ENCODE peak calls at places on chromosomes 5 and 9, in four cellular contexts. One of them, this sample, is unnamed.

GRCh38 chr9:111854799-111855198 is 41.8 kb upstream of the UGCG start:
- DNase-seq in RPMI7951: no peak
- DNase-seq in GM23248: peak; percentile 58
- DNase-seq in caudate nucleus: no peak
- DNase-seq in this sample: no peak

GRCh38 chr9:83167126-83167525 is 104.2 kb upstream of the RASEF start:
- DNase-seq in RPMI7951: no peak
- DNase-seq in caudate nucleus: no peak
- DNase-seq in GM23248: no peak
- DNase-seq in this sample: no peak

GRCh38 chr5:78221964-78222451 is 72.5 kb downstream of the AP3B1 start:
- DNase-seq in GM23248: peak; percentile 15
- DNase-seq in caudate nucleus: no peak
- DNase-seq in RPMI7951: peak; percentile 0
- DNase-seq in this sample: no peak

GRCh38 chr5:116532762-116533525 is 41.7 kb downstream of the SEMA6A start:
- DNase-seq in RPMI7951: no peak
- DNase-seq in caudate nucleus: no peak
- DNase-seq in GM23248: no peak
- DNase-seq in this sample: no peak

GRCh38 chr5:137071526-137071925 is 427.6 kb downstream of the SPOCK1 start:
- DNase-seq in RPMI7951: no peak
- DNase-seq in GM23248: no peak
- DNase-seq in caudate nucleus: no peak
- DNase-seq in this sample: no peak

GRCh38 chr5:181036816-181037364 is 3.2 kb upstream of the BTNL9 start:
- DNase-seq in RPMI7951: no peak
- DNase-seq in caudate nucleus: no peak
- DNase-seq in GM23248: no peak
- DNase-seq in this sample: no peak

GRCh38 chr5:541148-541887 is 17.1 kb upstream of the SLC9A3 start:
- DNase-seq in GM23248: no peak
- DNase-seq in caudate nucleus: no peak
- DNase-seq in RPMI7951: no peak
- DNase-seq in this sample: no peak

GRCh38 chr9:128635266-128636023 is 21.2 kb downstream of the DYNC2I2 start:
- DNase-seq in caudate nucleus: no peak
- DNase-seq in GM23248: peak; percentile 99
- DNase-seq in RPMI7951: peak; percentile 94
- DNase-seq in this sample: no peak